ENCODE peak calls at places on chromosome 2, in eight cellular contexts. U is activated T-cell treated with anti-CD3 and anti-CD28 coated beads for 1 hour, A is NCI-H146, V is glomerular endothelial cell, J is ACHN, Y is skeletal muscle cell, N is NCI-H1092, S is MM.1S. Q is an unnamed sample.

GRCh38 chr2:225030089-225030653 is 12.1 kb downstream of the DOCK10 start:
- DNase-seq in V (no peak), Y (no peak), S (no peak), U (no peak), N (no peak), J (no peak), A (no peak), Q (no peak)

GRCh38 chr2:201642086-201642578 is 1.2 kb downstream of the TMEM237 start:
- DNase-seq in S (no peak), N (peak), U (no peak), V (no peak), A (peak), Y (no peak), J (no peak), Q (peak)

GRCh38 chr2:98748303-98749052 is 17.5 kb upstream of the MGAT4A start:
- DNase-seq in N (no peak), S (no peak), A (peak), U (no peak), Y (no peak), J (no peak), V (no peak), Q (no peak)

GRCh38 chr2:67876176-67876575 is 186.6 kb downstream of the C1D start:
- DNase-seq in A (no peak), V (no peak), U (no peak), J (no peak), Y (no peak), S (no peak), N (no peak), Q (no peak)

GRCh38 chr2:144587306-144587705 is 67.4 kb upstream of the ZEB2 start:
- DNase-seq in V (no peak), J (no peak), N (no peak), U (no peak), A (no peak), S (no peak), Y (no peak), Q (no peak)

GRCh38 chr2:218329826-218330651 is 26.6 kb upstream of the CATIP start:
- DNase-seq in A (no peak), N (no peak), J (no peak), S (no peak), Y (no peak), U (no peak), V (no peak), Q (no peak)

GRCh38 chr2:239027431-239028252 is 179.8 kb downstream of the TWIST2 start:
- DNase-seq in N (no peak), A (peak), J (no peak), Y (no peak), U (no peak), V (no peak), S (no peak), Q (no peak)

GRCh38 chr2:120395221-120395620 is 49.3 kb downstream of the INHBB start:
- DNase-seq in Y (no peak), A (no peak), S (no peak), V (no peak), J (no peak), U (no peak), N (no peak), Q (no peak)

GRCh38 chr2:27843992-27844391 is 46.2 kb downstream of the RBKS start:
- DNase-seq in Y (no peak), N (no peak), S (no peak), V (no peak), A (no peak), J (no peak), U (no peak), Q (no peak)

GRCh38 chr2:9703085-9703641 is 72.4 kb upstream of the YWHAQ start:
- DNase-seq in N (peak), A (peak), S (no peak), Y (peak), U (peak), J (peak), V (no peak), Q (no peak)

GRCh38 chr2:240933048-240933965 is 27.2 kb downstream of the CROCC2 start:
- DNase-seq in V (no peak), U (no peak), A (no peak), J (no peak), S (no peak), Y (no peak), N (no peak), Q (no peak)

GRCh38 chr2:136235451-136236418 is 117.8 kb upstream of the CXCR4 start:
- DNase-seq in N (no peak), J (peak), V (peak), Y (no peak), S (no peak), A (no peak), U (no peak), Q (no peak)

GRCh38 chr2:117067917-117068316 is 746.6 kb upstream of the DDX18 start:
- DNase-seq in U (no peak), Y (no peak), N (no peak), A (no peak), J (no peak), V (no peak), S (no peak), Q (no peak)

GRCh38 chr2:230870544-230871360 is 6.0 kb downstream of the ITM2C start:
- DNase-seq in Y (no peak), A (peak), U (no peak), J (no peak), N (no peak), V (no peak), S (peak), Q (no peak)

GRCh38 chr2:20959252-20959651 is 84.6 kb downstream of the APOB start:
- DNase-seq in J (no peak), Y (no peak), N (no peak), V (no peak), S (no peak), A (no peak), U (no peak), Q (no peak)

GRCh38 chr2:2542966-2543555 is 212.0 kb upstream of the MYT1L start:
- DNase-seq in J (no peak), A (peak), U (no peak), S (no peak), Y (no peak), N (peak), V (no peak), Q (peak)

GRCh38 chr2:110104025-110104771 is 11.4 kb downstream of the MALL start:
- DNase-seq in N (peak), V (no peak), A (no peak), Y (no peak), J (peak), S (no peak), U (no peak), Q (no peak)

GRCh38 chr2:105732955-105733607 is 11.6 kb upstream of the NCK2 start:
- DNase-seq in Y (no peak), A (no peak), J (no peak), U (no peak), V (no peak), N (no peak), S (no peak), Q (no peak)

GRCh38 chr2:950627-950992 is at the start of gene SNTG2:
- DNase-seq in N (no peak), A (no peak), V (no peak), J (peak), S (no peak), Y (no peak), U (peak), Q (no peak)

GRCh38 chr2:26471766-26472706 is 5.9 kb downstream of the OTOF start:
- DNase-seq in J (no peak), A (peak), N (no peak), Y (no peak), V (no peak), U (no peak), S (no peak), Q (no peak)

GRCh38 chr2:797556-797955 is 120.3 kb upstream of the TMEM18 start:
- DNase-seq in A (no peak), Y (no peak), V (no peak), N (no peak), S (no peak), J (no peak), U (no peak), Q (no peak)

GRCh38 chr2:145740302-145740701 is 1220.4 kb upstream of the ZEB2 start:
- DNase-seq in J (no peak), N (no peak), S (no peak), V (no peak), U (no peak), Y (no peak), A (no peak), Q (no peak)

GRCh38 chr2:231666171-231667095 is 41.9 kb upstream of the PTMA start:
- DNase-seq in V (no peak), A (peak), Y (peak), U (no peak), J (peak), N (no peak), S (peak), Q (peak)

GRCh38 chr2:46388873-46389272 is 90.5 kb upstream of the TMEM247 start:
- DNase-seq in Y (no peak), U (no peak), A (no peak), J (no peak), N (no peak), V (no peak), S (no peak), Q (no peak)

GRCh38 chr2:101382406-101382805 is 4.9 kb downstream of the CREG2 start:
- DNase-seq in N (no peak), Y (no peak), A (no peak), U (no peak), S (no peak), V (peak), J (no peak), Q (no peak)

GRCh38 chr2:150606380-150607060 is 119.1 kb upstream of the RND3 start:
- DNase-seq in Y (no peak), J (no peak), S (no peak), U (no peak), V (no peak), A (peak), N (no peak), Q (no peak)

GRCh38 chr2:128727404-128727803 is 408.7 kb upstream of the HS6ST1 start:
- DNase-seq in V (no peak), N (no peak), Y (no peak), A (no peak), U (no peak), J (no peak), S (no peak), Q (no peak)

GRCh38 chr2:139864821-139865302 is 1084.7 kb upstream of the NXPH2 start:
- DNase-seq in V (no peak), J (no peak), U (no peak), A (no peak), S (no peak), Y (no peak), N (no peak), Q (no peak)